ENCODE peak calls at places on chromosomes 16 and 17, in ten cellular contexts. T, Q, J, O, N, I, U, R, Y and V are unnamed samples.

GRCh38 chr16:65837431-65837986 is 529.0 kb upstream of the CDH5 start:
- DNase-seq in T (no peak), Q (no peak), J (no peak), O (no peak), N (no peak), I (no peak), U (no peak), R (no peak), Y (no peak), V (no peak)

GRCh38 chr17:39751637-39752036 is 13.9 kb downstream of the GRB7 start:
- DNase-seq in T (no peak), Q (no peak), J (no peak), O (no peak), N (no peak), I (peak), U (no peak), R (no peak), Y (no peak), V (no peak)

GRCh38 chr16:53865492-53865863 is 161.5 kb downstream of the FTO start:
- DNase-seq in T (no peak), Q (no peak), J (no peak), O (no peak), N (peak), I (no peak), U (no peak), R (peak), Y (no peak), V (no peak)

GRCh38 chr17:32356750-32357149 is 6.8 kb downstream of the ZNF207 start:
- DNase-seq in T (no peak), Q (no peak), J (no peak), O (no peak), N (no peak), I (no peak), U (no peak), R (no peak), Y (no peak), V (no peak)

GRCh38 chr17:2883544-2884203 is 87.4 kb downstream of the RAP1GAP2 start:
- DNase-seq in T (no peak), Q (no peak), J (no peak), O (no peak), N (peak), I (no peak), U (no peak), R (peak), Y (peak), V (no peak)

GRCh38 chr16:80403871-80404270 is 136.9 kb upstream of the DYNLRB2 start:
- DNase-seq in T (no peak), Q (no peak), J (no peak), O (no peak), N (no peak), I (no peak), U (no peak), R (no peak), Y (no peak), V (no peak)

GRCh38 chr16:82082543-82083244 is 47.6 kb downstream of the HSD17B2 start:
- DNase-seq in T (no peak), Q (no peak), J (no peak), O (no peak), N (peak), I (no peak), U (no peak), R (peak), Y (no peak), V (no peak)

GRCh38 chr16:75019007-75019406 is 20.2 kb downstream of the ZNRF1 start:
- DNase-seq in T (no peak), Q (no peak), J (no peak), O (no peak), N (no peak), I (no peak), U (no peak), R (no peak), Y (no peak), V (no peak)

GRCh38 chr16:71498031-71498430 is 8.9 kb upstream of the ZNF19 start:
- DNase-seq in T (no peak), Q (no peak), J (no peak), O (no peak), N (no peak), I (no peak), U (no peak), R (no peak), Y (no peak), V (no peak)

GRCh38 chr16:87780385-87780989 is 14.7 kb upstream of the KLHDC4 start:
- DNase-seq in T (no peak), Q (no peak), J (no peak), O (peak), N (no peak), I (no peak), U (peak), R (peak), Y (peak), V (peak)

GRCh38 chr16:86510465-86511261 is at the start of gene FOXF1:
- DNase-seq in T (no peak), Q (no peak), J (no peak), O (no peak), N (peak), I (peak), U (no peak), R (peak), Y (no peak), V (no peak)

GRCh38 chr16:5571446-5571845 is 473.9 kb upstream of the EEF2KMT start:
- DNase-seq in T (no peak), Q (no peak), J (no peak), O (no peak), N (no peak), I (no peak), U (no peak), R (no peak), Y (no peak), V (no peak)

GRCh38 chr17:29102741-29103181 is 59.8 kb downstream of the PIPOX start:
- DNase-seq in T (no peak), Q (no peak), J (no peak), O (no peak), N (no peak), I (peak), U (no peak), R (no peak), Y (no peak), V (no peak)

GRCh38 chr17:50631195-50631907 is 3.3 kb upstream of the ABCC3 start:
- DNase-seq in T (no peak), Q (no peak), J (peak), O (no peak), N (no peak), I (no peak), U (no peak), R (no peak), Y (no peak), V (no peak)

GRCh38 chr16:49740190-49740589 is 115.7 kb downstream of the ZNF423 start:
- DNase-seq in T (no peak), Q (no peak), J (no peak), O (no peak), N (no peak), I (no peak), U (no peak), R (no peak), Y (no peak), V (peak)
- H3K4me3 ChIP-seq in T (no peak), Q (no peak), J (no peak), O (no peak), N (no peak), I (no peak), U (no peak), R (no peak), Y (no peak), V (no peak)

GRCh38 chr17:38671939-38672720 is 2.6 kb downstream of the EPOP start:
- DNase-seq in T (no peak), Q (no peak), J (no peak), O (no peak), N (no peak), I (no peak), U (no peak), R (no peak), Y (no peak), V (no peak)

GRCh38 chr17:38674749-38675615 is at the start of gene EPOP:
- DNase-seq in T (peak), Q (peak), J (peak), O (peak), N (peak), I (peak), U (peak), R (peak), Y (peak), V (peak)

GRCh38 chr17:38672788-38673713 is 1.7 kb downstream of the EPOP start:
- DNase-seq in T (no peak), Q (no peak), J (peak), O (no peak), N (no peak), I (no peak), U (no peak), R (no peak), Y (no peak), V (no peak)

GRCh38 chr17:38674013-38674748 is 576 bp downstream of the EPOP start:
- DNase-seq in T (no peak), Q (no peak), J (peak), O (peak), N (no peak), I (peak), U (peak), R (no peak), Y (peak), V (no peak)

DNA sequence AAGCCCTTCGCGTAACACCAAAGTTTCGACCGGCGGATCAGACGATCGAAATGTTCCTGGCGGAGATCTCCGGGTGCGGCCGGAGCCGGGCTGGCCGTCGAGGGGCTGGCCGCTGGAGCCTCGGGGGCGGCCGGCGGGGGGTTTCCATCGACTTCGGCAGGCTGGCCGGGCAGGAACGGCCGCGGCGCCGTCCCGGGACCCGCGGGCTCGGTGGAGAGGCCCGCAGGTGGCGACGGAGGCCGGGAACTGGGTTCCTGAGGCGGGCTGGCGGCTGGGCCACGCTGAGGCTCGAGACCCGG is 1.1 kb downstream of the EPOP start:
- DNase-seq in T (no peak), Q (no peak), J (no peak), O (no peak), N (no peak), I (no peak), U (no peak), R (no peak), Y (no peak), V (no peak)
- H3K4me3 ChIP-seq in T (peak), Q (peak), J (no peak), O (peak), N (no peak), I (peak), U (no peak), R (no peak), Y (peak), V (peak)

GRCh38 chr17:63702223-63702577 is 2.3 kb upstream of the LIMD2 start:
- DNase-seq in T (no peak), Q (no peak), J (peak), O (peak), N (no peak), I (no peak), U (peak), R (no peak), Y (no peak), V (peak)

GRCh38 chr17:63700528-63701441 is 860 bp upstream of the LIMD2 start:
- DNase-seq in T (no peak), Q (no peak), J (peak), O (peak), N (peak), I (peak), U (peak), R (peak), Y (peak), V (peak)

GRCh38 chr17:63702616-63703015 is 2.7 kb upstream of the LIMD2 start:
- DNase-seq in T (no peak), Q (no peak), J (no peak), O (peak), N (no peak), I (no peak), U (no peak), R (no peak), Y (no peak), V (peak)

GRCh38 chr17:63703029-63703428 is 3.1 kb upstream of the LIMD2 start:
- DNase-seq in T (no peak), Q (no peak), J (no peak), O (no peak), N (no peak), I (no peak), U (no peak), R (no peak), Y (no peak), V (peak)

DNA sequence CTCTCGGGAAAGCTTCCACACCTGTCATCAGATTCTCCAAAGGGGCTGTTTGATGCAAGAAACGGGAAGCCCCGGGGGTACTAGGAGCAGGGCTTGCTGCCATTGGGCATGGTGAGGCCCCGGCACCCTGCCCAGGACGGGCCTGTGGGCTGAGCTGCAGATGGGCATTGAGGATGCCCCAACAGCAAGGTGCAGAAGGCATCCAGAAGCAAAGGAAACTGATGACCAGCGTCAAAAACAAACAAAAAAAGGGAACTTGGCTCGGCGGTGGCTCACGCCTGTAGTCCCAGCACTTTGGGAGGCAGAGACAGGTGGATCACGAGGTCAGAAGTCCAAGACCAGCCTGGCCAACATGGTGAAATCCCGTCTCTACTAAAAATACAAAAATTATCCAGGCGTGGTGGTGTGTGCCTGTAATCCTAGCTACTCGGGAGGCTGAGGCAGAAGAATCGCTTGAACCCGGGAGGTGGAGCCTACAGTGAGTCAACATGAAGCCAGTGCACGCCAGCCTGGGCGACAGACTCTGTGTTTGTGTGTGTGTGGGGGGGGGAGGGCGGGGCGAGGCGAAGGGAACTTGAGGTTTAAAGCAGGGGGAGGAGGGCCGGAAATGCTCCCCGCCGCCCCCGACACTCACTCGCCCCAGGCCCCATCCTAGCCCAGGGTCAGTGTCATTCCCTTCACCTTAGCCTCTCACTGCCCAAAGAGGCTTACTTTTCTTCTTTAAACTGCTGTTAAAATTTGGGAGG is 1.7 kb upstream of the LIMD2 start:
- DNase-seq in T (no peak), Q (no peak), J (peak), O (peak), N (no peak), I (no peak), U (peak), R (no peak), Y (no peak), V (peak)
- H3K4me3 ChIP-seq in T (peak), Q (peak), J (no peak), O (peak), N (no peak), I (peak), U (no peak), R (no peak), Y (no peak), V (peak)

GRCh38 chr17:31310260-31310659 is 3.6 kb downstream of the EVI2B start:
- DNase-seq in T (no peak), Q (no peak), J (no peak), O (no peak), N (no peak), I (no peak), U (no peak), R (no peak), Y (no peak), V (no peak)

GRCh38 chr17:31307640-31308039 is 6.2 kb downstream of the EVI2B start:
- DNase-seq in T (no peak), Q (no peak), J (no peak), O (no peak), N (no peak), I (no peak), U (no peak), R (no peak), Y (no peak), V (no peak)

GRCh38 chr17:31308372-31308905 is 5.4 kb downstream of the EVI2B start:
- DNase-seq in T (no peak), Q (no peak), J (no peak), O (no peak), N (no peak), I (no peak), U (no peak), R (no peak), Y (no peak), V (no peak)

GRCh38 chr17:31309525-31309924 is 4.3 kb downstream of the EVI2B start:
- DNase-seq in T (no peak), Q (no peak), J (no peak), O (no peak), N (no peak), I (no peak), U (no peak), R (no peak), Y (no peak), V (no peak)

GRCh38 chr17:31308935-31309334 is 4.9 kb downstream of the EVI2B start:
- DNase-seq in T (no peak), Q (no peak), J (no peak), O (no peak), N (no peak), I (no peak), U (no peak), R (no peak), Y (no peak), V (no peak)
- H3K4me3 ChIP-seq in T (no peak), Q (no peak), J (no peak), O (peak), N (no peak), I (no peak), U (no peak), R (no peak), Y (no peak), V (no peak)

GRCh38 chr17:35052240-35052608 is 11.3 kb downstream of the RFFL start:
- DNase-seq in T (no peak), Q (no peak), J (no peak), O (no peak), N (no peak), I (no peak), U (no peak), R (peak), Y (no peak), V (no peak)

GRCh38 chr17:35051579-35052239 is 11.8 kb downstream of the RFFL start:
- DNase-seq in T (no peak), Q (no peak), J (no peak), O (no peak), N (peak), I (no peak), U (no peak), R (peak), Y (no peak), V (no peak)

GRCh38 chr17:35050170-35050569 is 13.3 kb downstream of the RFFL start:
- DNase-seq in T (no peak), Q (no peak), J (no peak), O (no peak), N (no peak), I (no peak), U (no peak), R (no peak), Y (no peak), V (no peak)

GRCh38 chr17:35052780-35053179 is 10.7 kb downstream of the RFFL start:
- DNase-seq in T (no peak), Q (no peak), J (no peak), O (no peak), N (no peak), I (no peak), U (no peak), R (no peak), Y (no peak), V (no peak)

DNA sequence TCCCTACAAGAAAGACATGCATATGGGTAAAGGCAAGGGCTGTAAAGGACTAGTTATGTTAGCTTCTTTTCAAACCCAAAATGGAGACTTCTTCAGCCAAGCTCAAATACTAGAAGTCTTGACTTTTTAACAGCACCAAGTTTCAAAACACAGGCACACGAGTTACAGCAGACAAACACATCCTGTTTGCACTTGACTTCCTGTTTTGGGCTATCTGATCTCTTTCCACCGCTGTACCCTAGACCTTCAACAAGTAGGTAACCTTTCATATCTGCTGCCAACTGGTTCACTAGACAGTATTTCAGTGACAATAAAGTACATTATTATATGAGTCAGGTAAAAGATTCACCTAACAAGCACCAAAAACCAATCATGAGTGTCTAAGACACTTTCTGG is 12.3 kb downstream of the RFFL start:
- DNase-seq in T (no peak), Q (no peak), J (no peak), O (no peak), N (no peak), I (no peak), U (peak), R (no peak), Y (no peak), V (no peak)
- H3K4me3 ChIP-seq in T (no peak), Q (no peak), J (no peak), O (peak), N (no peak), I (no peak), U (no peak), R (no peak), Y (no peak), V (no peak)